ENCODE peak calls at places on chromosomes 16 and 17, in seven cellular contexts. X is esophagus muscularis mucosa, E is Panc1, I is sigmoid colon, Y is K562, F is stomach, P is HCT116. T is an unnamed sample.

GRCh38 chr17:6995500-6996255 is at the start of gene ALOX12:
- DNase-seq in P (no peak), F (peak; percentile 49), Y (no peak), X (no peak), E (no peak), I (no peak), T (no peak)

GRCh38 chr17:45719335-45720071 is 64.6 kb upstream of the CRHR1 start:
- DNase-seq in E (no peak), Y (peak; percentile 39), F (no peak), X (no peak), I (no peak), P (peak; percentile 64), T (no peak)

GRCh38 chr16:84930298-84931106 is 80.8 kb downstream of the ZDHHC7 start:
- DNase-seq in E (no peak), Y (no peak), F (no peak), P (no peak), I (peak; percentile 67), X (no peak), T (no peak)

GRCh38 chr17:47978324-47978723 is 7.4 kb downstream of the CDK5RAP3 start:
- DNase-seq in I (peak; percentile 72), F (peak; percentile 61), E (no peak), X (no peak), Y (peak; percentile 76), P (no peak), T (no peak)

GRCh38 chr17:31425646-31426045 is 34.2 kb downstream of the RAB11FIP4 start:
- DNase-seq in F (no peak), Y (no peak), I (no peak), P (no peak), E (no peak), X (no peak), T (no peak)

GRCh38 chr17:81381632-81382577 is 13.4 kb upstream of the BAHCC1 start:
- DNase-seq in Y (no peak), E (no peak), I (no peak), X (no peak), P (no peak), F (no peak), T (no peak)

GRCh38 chr17:48246623-48247022 is 139.1 kb downstream of the SNX11 start:
- DNase-seq in Y (peak; percentile 43), X (no peak), E (no peak), I (no peak), P (no peak), F (no peak), T (no peak)

GRCh38 chr16:84294196-84295142 is at the start of gene WFDC1:
- DNase-seq in X (no peak), E (no peak), P (no peak), Y (no peak), F (no peak), I (peak; percentile 80), T (no peak)

GRCh38 chr16:732936-733335 is 6.0 kb downstream of the HAGHL start:
- DNase-seq in E (no peak), F (no peak), X (no peak), Y (no peak), P (no peak), I (no peak), T (no peak)

GRCh38 chr17:40095356-40095943 is 4.9 kb downstream of the NR1D1 start:
- DNase-seq in F (peak; percentile 73), Y (no peak), I (peak; percentile 76), X (no peak), E (no peak), P (no peak), T (no peak)

GRCh38 chr17:40092581-40092980 is 7.8 kb downstream of the NR1D1 start:
- DNase-seq in X (no peak), P (no peak), I (no peak), E (no peak), F (no peak), Y (no peak), T (no peak)

GRCh38 chr17:40093005-40093579 is 7.3 kb downstream of the NR1D1 start:
- DNase-seq in E (no peak), Y (no peak), F (no peak), X (no peak), I (no peak), P (no peak), T (peak; percentile 86)

GRCh38 chr17:40094874-40095273 is 5.5 kb downstream of the NR1D1 start:
- DNase-seq in P (no peak), E (no peak), I (peak; percentile 72), Y (no peak), X (no peak), F (no peak), T (peak; percentile 86)

GRCh38 chr17:40093580-40094201 is 6.7 kb downstream of the NR1D1 start:
- DNase-seq in X (no peak), P (no peak), Y (no peak), I (peak; percentile 75), F (no peak), E (no peak), T (no peak)
- H3K4me1 ChIP-seq in X (peaks cover 98% of the 10 kb centered on the region), P (peaks cover 10% of the 10 kb centered on the region), Y (peaks cover 44% of the 10 kb centered on the region), I (peaks cover 100% of the 10 kb centered on the region), F (peaks cover 85% of the 10 kb centered on the region), E (peaks cover 29% of the 10 kb centered on the region), T (peaks cover 88% of the 10 kb centered on the region)

GRCh38 chr17:17975441-17975840 is 2.8 kb downstream of the DRC3 start:
- DNase-seq in Y (no peak), F (no peak), P (no peak), X (no peak), E (no peak), I (no peak), T (no peak)
- TF ChIP-seq POLR2AphosphoS5 in Y (no peak), F (no peak), P (no peak), X (no peak), E (no peak), I (no peak), T (no peak)

GRCh38 chr17:33125552-33125950 is 133.9 kb downstream of the SPACA3 start:
- DNase-seq in I (no peak), P (no peak), Y (no peak), X (no peak), F (no peak), E (no peak), T (no peak)
- H3K27ac ChIP-seq in I (no peak overlapping the region), P (no peak overlapping the region), Y (no peak overlapping the region), X (no peak overlapping the region), F (no peak overlapping the region), E (no peak overlapping the region), T (no peak overlapping the region)

DNA sequence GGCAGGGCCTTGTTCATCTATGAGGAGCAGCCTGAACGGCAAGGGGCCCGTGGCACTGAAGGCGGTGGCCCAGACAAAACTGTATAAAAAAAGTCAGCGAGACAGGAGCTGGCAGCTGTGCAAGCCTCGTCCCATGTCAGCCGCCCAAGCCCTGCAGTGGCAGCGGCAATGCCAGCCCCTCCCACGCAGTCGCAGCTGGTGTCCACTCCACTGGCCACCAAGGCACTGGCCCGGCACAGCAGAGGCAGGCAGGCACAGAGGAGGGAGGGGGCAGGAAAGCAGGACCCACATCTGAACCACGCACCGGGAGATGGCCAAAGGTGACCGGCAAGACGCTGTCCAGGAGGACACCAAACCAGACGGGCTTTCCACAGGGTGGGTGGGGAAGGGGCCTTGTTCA is 15.9 kb upstream of the C16orf95 start:
- DNase-seq in F (no peak), E (no peak), I (no peak), Y (no peak), P (no peak), X (no peak), T (no peak)
- H3K4me1 ChIP-seq in F (no peaks in the 10 kb centered on the region), E (no peaks in the 10 kb centered on the region), I (peaks cover 13% of the 10 kb centered on the region), Y (peaks cover 6% of the 10 kb centered on the region), P (no peaks in the 10 kb centered on the region), X (peaks cover 10% of the 10 kb centered on the region), T (no peaks in the 10 kb centered on the region)

T was measured in vagina.